ENCODE peak calls at places on chromosomes 11 and 22, in four cellular contexts. F, Z, U and T are unnamed samples.

GRCh38 chr22:35104491-35104890 is 38.5 kb downstream of the ISX start:
- DNase-seq in U (no peak), Z (no peak), F (no peak), T (no peak)

GRCh38 chr22:42074846-42075245 is 798 bp downstream of the PHETA2 start:
- DNase-seq in Z (no peak), U (no peak), F (no peak), T (no peak)

GRCh38 chr11:2991477-2992233 is 474 bp downstream of the NAP1L4 start:
- DNase-seq in Z (no peak), U (peak; percentile 65), F (no peak), T (peak; percentile 95)

GRCh38 chr22:39519681-39520053 is 695 bp upstream of the ATF4 start:
- DNase-seq in F (no peak), U (peak; percentile 68), Z (no peak), T (peak; percentile 88)

GRCh38 chr11:13923716-13924650 is 38.5 kb upstream of the SPON1 start:
- DNase-seq in U (no peak), F (no peak), Z (no peak), T (no peak)

GRCh38 chr11:71250512-71251158 is 1.7 kb downstream of the SHANK2 start:
- DNase-seq in F (no peak), Z (no peak), U (no peak), T (no peak)

GRCh38 chr11:12623869-12624268 is 50.4 kb upstream of the TEAD1 start:
- DNase-seq in Z (no peak), F (no peak), U (no peak), T (no peak)

GRCh38 chr11:61555051-61555969 is 25.6 kb downstream of the SYT7 start:
- DNase-seq in F (no peak), U (no peak), Z (no peak), T (peak; percentile 96)

GRCh38 chr11:43833657-43834073 is 47.0 kb upstream of the ALKBH3 start:
- DNase-seq in U (peak; percentile 75), Z (no peak), F (no peak), T (no peak)

GRCh38 chr22:49960159-49960966 is at the start of gene PIM3:
- DNase-seq in Z (peak; percentile 79), U (peak; percentile 98), F (peak; percentile 73), T (peak; percentile 99)